ENCODE peak calls at places on chromosome 1, in seven cellular contexts. One of them, this sample, is unnamed.
A peak's percentile ranks its signal among the peaks of the same experiment; 100 is the strongest.

GRCh38 chr1:87983841-87984240 is 655.2 kb downstream of the LMO4 start:
- DNase-seq in ovary: no peak
- DNase-seq in body of pancreas: no peak
- DNase-seq in IMR-90: no peak
- DNase-seq in uterus: no peak
- DNase-seq in heart left ventricle: no peak
- DNase-seq in testis: no peak
- DNase-seq in this sample: no peak

GRCh38 chr1:205698921-205699320 is 18.6 kb upstream of the SLC45A3 start:
- DNase-seq in uterus: no peak
- DNase-seq in IMR-90: no peak
- DNase-seq in body of pancreas: no peak
- DNase-seq in testis: no peak
- DNase-seq in heart left ventricle: no peak
- DNase-seq in ovary: no peak
- DNase-seq in this sample: no peak

GRCh38 chr1:54357967-54358366 is 48.2 kb downstream of the SSBP3 start:
- DNase-seq in ovary: no peak
- DNase-seq in IMR-90: no peak
- DNase-seq in uterus: no peak
- DNase-seq in body of pancreas: no peak
- DNase-seq in testis: no peak
- DNase-seq in heart left ventricle: no peak
- DNase-seq in this sample: no peak

GRCh38 chr1:59730759-59731478 is 83.8 kb upstream of the HOOK1 start:
- DNase-seq in body of pancreas: peak; percentile 66
- DNase-seq in IMR-90: peak; percentile 99
- DNase-seq in heart left ventricle: peak; percentile 64
- DNase-seq in ovary: peak; percentile 73
- DNase-seq in testis: peak; percentile 72
- DNase-seq in uterus: peak; percentile 91
- DNase-seq in this sample: peak; percentile 90

GRCh38 chr1:107953551-107953950 is 11.4 kb downstream of the VAV3 start:
- DNase-seq in ovary: no peak
- DNase-seq in testis: no peak
- DNase-seq in body of pancreas: no peak
- DNase-seq in heart left ventricle: no peak
- DNase-seq in uterus: no peak
- DNase-seq in IMR-90: no peak
- DNase-seq in this sample: no peak

GRCh38 chr1:152112101-152112884 is 3.0 kb downstream of the TCHH start:
- DNase-seq in IMR-90: peak; percentile 7
- DNase-seq in body of pancreas: no peak
- DNase-seq in testis: peak; percentile 43
- DNase-seq in heart left ventricle: no peak
- DNase-seq in ovary: no peak
- DNase-seq in uterus: no peak
- DNase-seq in this sample: no peak

GRCh38 chr1:156406229-156406628 is 37.2 kb downstream of the RHBG start:
- DNase-seq in heart left ventricle: no peak
- DNase-seq in IMR-90: no peak
- DNase-seq in body of pancreas: no peak
- DNase-seq in uterus: no peak
- DNase-seq in testis: no peak
- DNase-seq in ovary: no peak
- DNase-seq in this sample: no peak

GRCh38 chr1:242205622-242206489 is 207.0 kb upstream of the MAP1LC3C start:
- DNase-seq in heart left ventricle: no peak
- DNase-seq in uterus: no peak
- DNase-seq in ovary: no peak
- DNase-seq in IMR-90: no peak
- DNase-seq in testis: no peak
- DNase-seq in body of pancreas: no peak
- DNase-seq in this sample: no peak

GRCh38 chr1:16442273-16442672 is 1.7 kb downstream of the NECAP2 start:
- DNase-seq in IMR-90: no peak
- DNase-seq in heart left ventricle: no peak
- DNase-seq in uterus: no peak
- DNase-seq in ovary: no peak
- DNase-seq in body of pancreas: no peak
- DNase-seq in testis: no peak
- DNase-seq in this sample: no peak

GRCh38 chr1:203671808-203672207 is 45.2 kb downstream of the ATP2B4 start:
- DNase-seq in body of pancreas: no peak
- DNase-seq in IMR-90: no peak
- DNase-seq in testis: no peak
- DNase-seq in ovary: no peak
- DNase-seq in uterus: no peak
- DNase-seq in heart left ventricle: no peak
- DNase-seq in this sample: no peak

GRCh38 chr1:1092890-1093609 is 18.9 kb upstream of the RNF223 start:
- DNase-seq in heart left ventricle: no peak
- DNase-seq in uterus: no peak
- DNase-seq in testis: no peak
- DNase-seq in body of pancreas: no peak
- DNase-seq in IMR-90: no peak
- DNase-seq in ovary: no peak
- DNase-seq in this sample: no peak

GRCh38 chr1:233319272-233319671 is 8.3 kb upstream of the MAP3K21 start:
- DNase-seq in testis: no peak
- DNase-seq in ovary: no peak
- DNase-seq in IMR-90: no peak
- DNase-seq in body of pancreas: no peak
- DNase-seq in heart left ventricle: no peak
- DNase-seq in uterus: no peak
- DNase-seq in this sample: no peak

GRCh38 chr1:41640141-41640751 is 155.8 kb upstream of the EDN2 start:
- DNase-seq in heart left ventricle: no peak
- DNase-seq in IMR-90: no peak
- DNase-seq in ovary: no peak
- DNase-seq in body of pancreas: no peak
- DNase-seq in uterus: no peak
- DNase-seq in testis: no peak
- DNase-seq in this sample: no peak

GRCh38 chr1:110872745-110873435 is at the start of gene CD53:
- DNase-seq in uterus: no peak
- DNase-seq in ovary: no peak
- DNase-seq in body of pancreas: no peak
- DNase-seq in heart left ventricle: peak; percentile 18
- DNase-seq in testis: no peak
- DNase-seq in IMR-90: no peak
- DNase-seq in this sample: no peak

GRCh38 chr1:117642963-117643362 is 37.1 kb downstream of the TENT5C start:
- DNase-seq in ovary: no peak
- DNase-seq in heart left ventricle: no peak
- DNase-seq in IMR-90: no peak
- DNase-seq in testis: no peak
- DNase-seq in body of pancreas: no peak
- DNase-seq in uterus: no peak
- DNase-seq in this sample: no peak

GRCh38 chr1:7587726-7588456 is 183.2 kb upstream of the VAMP3 start:
- DNase-seq in uterus: no peak
- DNase-seq in heart left ventricle: no peak
- DNase-seq in body of pancreas: no peak
- DNase-seq in IMR-90: no peak
- DNase-seq in testis: no peak
- DNase-seq in ovary: no peak
- DNase-seq in this sample: peak; percentile 34

GRCh38 chr1:53421208-53421607 is 38.0 kb upstream of the DMRTB1 start:
- DNase-seq in uterus: no peak
- DNase-seq in ovary: no peak
- DNase-seq in body of pancreas: no peak
- DNase-seq in heart left ventricle: no peak
- DNase-seq in IMR-90: no peak
- DNase-seq in testis: no peak
- DNase-seq in this sample: no peak

GRCh38 chr1:228416217-228416971 is at the start of gene TRIM17:
- DNase-seq in heart left ventricle: no peak
- DNase-seq in testis: no peak
- DNase-seq in ovary: peak; percentile 58
- DNase-seq in IMR-90: no peak
- DNase-seq in uterus: no peak
- DNase-seq in body of pancreas: no peak
- DNase-seq in this sample: no peak

GRCh38 chr1:205533729-205534443 is 29.4 kb downstream of the CDK18 start:
- DNase-seq in ovary: no peak
- DNase-seq in uterus: no peak
- DNase-seq in IMR-90: no peak
- DNase-seq in heart left ventricle: no peak
- DNase-seq in testis: no peak
- DNase-seq in body of pancreas: no peak
- DNase-seq in this sample: peak; percentile 41

GRCh38 chr1:59703226-59703917 is 111.4 kb upstream of the HOOK1 start:
- DNase-seq in uterus: peak; percentile 61
- DNase-seq in testis: no peak
- DNase-seq in heart left ventricle: no peak
- DNase-seq in body of pancreas: no peak
- DNase-seq in IMR-90: no peak
- DNase-seq in ovary: no peak
- DNase-seq in this sample: no peak

GRCh38 chr1:52403566-52404115 is 582 bp downstream of the ORC1 start:
- DNase-seq in testis: peak; percentile 16
- DNase-seq in heart left ventricle: no peak
- DNase-seq in IMR-90: peak; percentile 84
- DNase-seq in ovary: no peak
- DNase-seq in uterus: no peak
- DNase-seq in body of pancreas: peak; percentile 12
- DNase-seq in this sample: peak; percentile 54

GRCh38 chr1:205920159-205920558 is 23.1 kb downstream of the SLC26A9 start:
- DNase-seq in body of pancreas: no peak
- DNase-seq in IMR-90: peak; percentile 34
- DNase-seq in uterus: no peak
- DNase-seq in ovary: no peak
- DNase-seq in heart left ventricle: peak; percentile 71
- DNase-seq in testis: peak; percentile 43
- DNase-seq in this sample: no peak

GRCh38 chr1:225480825-225481434 is 53.1 kb upstream of the LBR start:
- DNase-seq in ovary: peak; percentile 3
- DNase-seq in body of pancreas: peak; percentile 82
- DNase-seq in testis: peak; percentile 64
- DNase-seq in heart left ventricle: no peak
- DNase-seq in uterus: no peak
- DNase-seq in IMR-90: no peak
- DNase-seq in this sample: peak; percentile 80

GRCh38 chr1:210123924-210124589 is 108.5 kb upstream of the SERTAD4 start:
- DNase-seq in uterus: no peak
- DNase-seq in testis: no peak
- DNase-seq in body of pancreas: no peak
- DNase-seq in IMR-90: peak; percentile 48
- DNase-seq in ovary: no peak
- DNase-seq in heart left ventricle: no peak
- DNase-seq in this sample: no peak

GRCh38 chr1:53878492-53879105 is 11.0 kb downstream of the YIPF1 start:
- DNase-seq in IMR-90: peak; percentile 69
- DNase-seq in body of pancreas: no peak
- DNase-seq in heart left ventricle: no peak
- DNase-seq in ovary: no peak
- DNase-seq in testis: no peak
- DNase-seq in uterus: no peak
- DNase-seq in this sample: no peak

GRCh38 chr1:147242449-147243227 is at the start of gene CHD1L:
- DNase-seq in ovary: peak; percentile 95
- DNase-seq in heart left ventricle: peak; percentile 94
- DNase-seq in IMR-90: peak; percentile 95
- DNase-seq in body of pancreas: peak; percentile 97
- DNase-seq in uterus: peak; percentile 93
- DNase-seq in testis: peak; percentile 97
- DNase-seq in this sample: peak; percentile 98
- TF ChIP-seq POLR2A in ovary: peak; percentile 31
- TF ChIP-seq POLR2A in heart left ventricle: peak; percentile 57
- TF ChIP-seq POLR2A in IMR-90: peak; percentile 76
- TF ChIP-seq POLR2A in body of pancreas: peak; percentile 29
- TF ChIP-seq POLR2A in uterus: peak; percentile 61
- TF ChIP-seq POLR2A in testis: no peak
- TF ChIP-seq POLR2A in this sample: peak; percentile 56

DNA sequence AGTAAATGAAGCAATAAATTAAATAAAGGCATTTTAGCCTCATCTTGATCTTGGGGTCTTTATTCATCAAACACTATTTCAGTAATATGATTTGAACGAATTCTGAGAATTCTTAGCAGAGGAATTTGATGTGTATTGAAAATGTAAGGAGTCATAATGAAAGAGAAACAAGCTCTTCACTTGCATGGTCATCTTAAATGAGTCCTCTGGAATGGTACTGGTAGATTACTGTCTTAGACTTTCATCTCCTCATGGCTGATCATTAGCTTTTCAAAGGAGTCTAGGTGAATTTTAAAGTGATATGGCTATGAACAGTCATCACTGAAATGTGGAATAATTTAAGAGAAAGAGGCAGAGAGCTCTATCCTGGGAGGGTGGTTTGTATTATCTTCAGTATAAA is 30.0 kb downstream of the PRRC2C start:
- DNase-seq in IMR-90: no peak
- DNase-seq in uterus: no peak
- DNase-seq in body of pancreas: no peak
- DNase-seq in testis: no peak
- DNase-seq in heart left ventricle: no peak
- DNase-seq in ovary: no peak
- DNase-seq in this sample: no peak
- H3K36me3 ChIP-seq in IMR-90: peaks cover 28% of the 10 kb centered on the region
- H3K36me3 ChIP-seq in uterus: no peaks in the 10 kb centered on the region
- H3K36me3 ChIP-seq in body of pancreas: peaks cover 12% of the 10 kb centered on the region
- H3K36me3 ChIP-seq in testis: no peaks in the 10 kb centered on the region
- H3K36me3 ChIP-seq in heart left ventricle: peaks cover 75% of the 10 kb centered on the region
- H3K36me3 ChIP-seq in ovary: no peaks in the 10 kb centered on the region
- H3K36me3 ChIP-seq in this sample: peaks cover 72% of the 10 kb centered on the region

DNA sequence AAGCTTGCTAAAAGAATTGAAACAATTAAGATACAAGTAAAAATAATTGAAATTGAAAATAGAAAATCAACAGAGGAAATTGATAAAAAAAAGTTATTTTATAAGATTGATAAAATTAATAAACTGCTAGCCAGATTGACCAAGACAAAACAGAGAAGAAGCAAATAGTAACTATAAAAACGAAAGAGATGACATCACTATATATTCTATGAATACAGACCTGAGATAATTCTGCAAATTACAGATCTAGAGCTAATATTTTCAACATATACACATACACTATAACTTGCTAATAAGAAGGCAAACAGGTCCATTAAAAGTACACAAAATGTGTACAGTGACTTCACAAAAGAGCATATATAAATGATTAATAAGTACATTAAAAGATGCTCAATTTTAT is 90.1 kb upstream of the RNPC3 start:
- DNase-seq in testis: no peak
- DNase-seq in IMR-90: no peak
- DNase-seq in ovary: no peak
- DNase-seq in body of pancreas: no peak
- DNase-seq in heart left ventricle: no peak
- DNase-seq in uterus: no peak
- DNase-seq in this sample: no peak
- TF ChIP-seq POLR2A in testis: no peak
- TF ChIP-seq POLR2A in IMR-90: no peak
- TF ChIP-seq POLR2A in ovary: no peak
- TF ChIP-seq POLR2A in body of pancreas: no peak
- TF ChIP-seq POLR2A in heart left ventricle: no peak
- TF ChIP-seq POLR2A in uterus: no peak
- TF ChIP-seq POLR2A in this sample: no peak

DNA sequence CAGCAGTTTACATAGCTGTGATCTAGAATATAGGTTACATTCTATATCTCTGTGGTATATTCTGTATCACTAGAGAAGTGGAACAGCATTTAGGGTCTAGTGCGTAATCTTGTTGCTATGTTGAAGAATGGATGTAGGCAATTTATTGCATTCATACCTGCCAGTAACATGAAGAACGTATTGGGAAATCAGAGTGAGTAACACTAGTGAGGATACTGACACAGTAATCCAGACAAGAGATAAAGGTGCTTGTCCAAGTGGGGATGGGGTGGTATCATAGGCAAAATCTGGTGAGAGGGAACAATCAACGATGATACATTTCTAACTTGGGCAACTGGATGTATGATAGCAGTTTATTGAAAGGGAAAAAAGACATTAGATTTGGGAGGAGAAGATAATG is 9.8 kb downstream of the PPP2R5A start:
- DNase-seq in body of pancreas: no peak
- DNase-seq in testis: no peak
- DNase-seq in ovary: no peak
- DNase-seq in IMR-90: no peak
- DNase-seq in heart left ventricle: no peak
- DNase-seq in uterus: no peak
- DNase-seq in this sample: no peak
- H3K36me3 ChIP-seq in body of pancreas: no peaks in the 10 kb centered on the region
- H3K36me3 ChIP-seq in testis: no peaks in the 10 kb centered on the region
- H3K36me3 ChIP-seq in ovary: no peaks in the 10 kb centered on the region
- H3K36me3 ChIP-seq in IMR-90: no peaks in the 10 kb centered on the region
- H3K36me3 ChIP-seq in heart left ventricle: no peaks in the 10 kb centered on the region
- H3K36me3 ChIP-seq in uterus: no peaks in the 10 kb centered on the region
- H3K36me3 ChIP-seq in this sample: no peaks in the 10 kb centered on the region

This sample was measured in Peyer's patch.